ENCODE peak calls at places on chromosomes 5 and 9, in seven cellular contexts. D is PC-3, I is PC-9, U is GM23338, M is GM23248, H is neural progenitor cell, Y is SK-N-SH. S is an unnamed sample. For H3F3A, the result is how much of the 10 kb centered on the place peaks cover.

GRCh38 chr9:130785940-130786500 is 49.0 kb upstream of the ABL1 start:
- DNase-seq in D (no peak), I (no peak), U (no peak), M (no peak), H (no peak), Y (peak), S (no peak)

GRCh38 chr9:22159590-22159989 is 150.5 kb upstream of the CDKN2B start:
- DNase-seq in D (no peak), I (no peak), U (no peak), M (no peak), H (no peak), Y (no peak), S (no peak)

GRCh38 chr9:76618762-76619161 is 145.5 kb upstream of the PCA3 start:
- DNase-seq in D (no peak), I (no peak), U (no peak), M (peak), H (no peak), Y (no peak), S (no peak)

GRCh38 chr5:142095651-142096330 is 12.8 kb upstream of the NDFIP1 start:
- DNase-seq in D (no peak), I (peak), U (no peak), M (peak), H (no peak), Y (no peak), S (no peak)

GRCh38 chr5:154477382-154478223 is 424 bp downstream of the HAND1 start:
- DNase-seq in D (no peak), I (no peak), U (peak), M (peak), H (peak), Y (no peak), S (no peak)

GRCh38 chr5:148924817-148925216 is 98.4 kb downstream of the ADRB2 start:
- DNase-seq in D (peak), I (peak), U (no peak), M (no peak), H (no peak), Y (no peak), S (no peak)

GRCh38 chr9:12958279-12958678 is 183.5 kb downstream of the LURAP1L start:
- DNase-seq in D (no peak), I (no peak), U (peak), M (no peak), H (no peak), Y (no peak), S (no peak)

GRCh38 chr5:91296691-91297143 is 86.4 kb downstream of the ARRDC3 start:
- DNase-seq in D (no peak), I (peak), U (no peak), M (peak), H (no peak), Y (no peak), S (no peak)

GRCh38 chr9:130078547-130078946 is 24.8 kb downstream of the GPR107 start:
- DNase-seq in D (no peak), I (no peak), U (no peak), M (no peak), H (no peak), Y (no peak), S (no peak)

GRCh38 chr5:2212481-2212880 is 329.8 kb upstream of the IRX4 start:
- DNase-seq in D (no peak), I (no peak), U (no peak), M (no peak), H (no peak), Y (no peak), S (no peak)

GRCh38 chr9:107942870-107943269 is 453.3 kb upstream of the KLF4 start:
- DNase-seq in D (peak), I (no peak), U (peak), M (no peak), H (no peak), Y (no peak), S (no peak)

GRCh38 chr5:163383754-163384153 is 53.6 kb upstream of the CCNG1 start:
- DNase-seq in D (no peak), I (no peak), U (no peak), M (no peak), H (no peak), Y (no peak), S (no peak)

GRCh38 chr5:36908544-36909260 is 32.1 kb downstream of the NIPBL start:
- DNase-seq in D (no peak), I (no peak), U (no peak), M (no peak), H (no peak), Y (no peak), S (peak)

GRCh38 chr5:126937796-126938195 is 92.6 kb downstream of the MARCHF3 start:
- DNase-seq in D (no peak), I (no peak), U (no peak), M (peak), H (no peak), Y (no peak), S (no peak)

GRCh38 chr5:88555658-88556057 is 287.0 kb upstream of the TMEM161B start:
- DNase-seq in D (no peak), I (no peak), U (peak), M (no peak), H (peak), Y (no peak), S (peak)

GRCh38 chr9:101462558-101462957 is 27.0 kb upstream of the ALDOB start:
- DNase-seq in D (no peak), I (no peak), U (peak), M (no peak), H (peak), Y (no peak), S (no peak)

GRCh38 chr5:31537856-31538255 is 5.8 kb downstream of the C5orf22 start:
- DNase-seq in D (no peak), I (no peak), U (no peak), M (no peak), H (no peak), Y (no peak), S (no peak)

GRCh38 chr5:120767171-120767820 is 303.2 kb downstream of the PRR16 start:
- DNase-seq in D (peak), I (no peak), U (no peak), M (peak), H (no peak), Y (no peak), S (no peak)

GRCh38 chr5:151745071-151745705 is 13.2 kb downstream of the ATOX1 start:
- DNase-seq in D (peak), I (peak), U (no peak), M (peak), H (no peak), Y (no peak), S (no peak)

GRCh38 chr5:126189862-126190261 is 233.3 kb upstream of the GRAMD2B start:
- DNase-seq in D (no peak), I (no peak), U (peak), M (no peak), H (peak), Y (no peak), S (no peak)

GRCh38 chr9:98552306-98552705 is 156.4 kb downstream of the GABBR2 start:
- DNase-seq in D (peak), I (peak), U (no peak), M (peak), H (peak), Y (no peak), S (no peak)

GRCh38 chr5:59835782-59836181 is 57.7 kb downstream of the PDE4D start:
- DNase-seq in D (no peak), I (no peak), U (no peak), M (no peak), H (no peak), Y (no peak), S (no peak)

GRCh38 chr5:92371171-92371888 is 988.2 kb upstream of the ARRDC3 start:
- DNase-seq in D (no peak), I (no peak), U (peak), M (no peak), H (no peak), Y (no peak), S (no peak)

GRCh38 chr5:156799171-156799570 is 50.9 kb upstream of the PPP1R2B start:
- DNase-seq in D (no peak), I (no peak), U (no peak), M (no peak), H (no peak), Y (no peak), S (no peak)

GRCh38 chr9:9174358-9174757 is 1374.8 kb upstream of the DMAC1 start:
- DNase-seq in D (no peak), I (no peak), U (no peak), M (no peak), H (no peak), Y (no peak), S (no peak)

GRCh38 chr5:179621551-179621971 is 1.9 kb downstream of the HNRNPH1 start:
- DNase-seq in D (no peak), I (no peak), U (no peak), M (no peak), H (no peak), Y (no peak), S (peak)
- H3F3A ChIP-seq in D (under half), I (half or more), U (half or more), M (half or more), H (half or more), Y (half or more), S (half or more)

DNA sequence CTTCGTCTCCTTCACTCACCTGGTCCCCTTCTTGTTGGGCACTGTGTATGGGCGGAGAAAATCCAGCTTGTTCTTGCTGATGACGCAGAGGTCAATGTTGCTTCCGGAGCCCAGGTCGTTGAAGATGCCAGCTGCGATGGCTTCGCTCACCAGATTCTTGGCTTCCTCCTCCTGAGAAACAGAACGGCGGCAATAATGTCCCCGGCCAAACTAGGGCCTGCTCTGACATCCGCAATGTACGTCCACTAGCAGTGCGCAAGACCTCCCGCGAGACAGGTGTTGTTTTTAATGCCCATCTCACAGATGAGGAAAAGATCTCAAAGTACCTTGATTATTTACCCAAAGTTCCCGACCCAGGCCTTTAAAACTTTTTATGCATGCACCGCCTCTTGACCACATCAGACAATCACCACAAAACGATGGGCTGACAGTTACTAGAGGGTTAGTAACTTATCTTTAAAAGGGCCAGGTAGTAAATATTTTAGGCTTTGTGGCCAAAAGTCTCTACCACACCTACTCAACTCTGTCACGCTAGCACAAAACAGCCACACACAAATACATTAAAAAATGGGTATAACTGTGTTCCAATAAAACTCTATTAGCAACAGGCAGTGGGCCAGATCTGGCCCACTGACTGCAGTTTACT is 58.4 kb downstream of the PSMB7 start:
- DNase-seq in D (no peak), I (no peak), U (no peak), M (no peak), H (no peak), Y (no peak), S (no peak)
- H3F3A ChIP-seq in D (under half), I (under half), U (under half), M (under half), H (under half), Y (under half), S (under half)

GRCh38 chr5:131386779-131387178 is 122.9 kb downstream of the CDC42SE2 start:
- DNase-seq in D (peak), I (no peak), U (peak), M (no peak), H (no peak), Y (no peak), S (no peak)

GRCh38 chr5:131387236-131387635 is 123.4 kb downstream of the CDC42SE2 start:
- DNase-seq in D (no peak), I (no peak), U (no peak), M (no peak), H (no peak), Y (no peak), S (no peak)

GRCh38 chr5:131392461-131393095 is 128.7 kb downstream of the CDC42SE2 start:
- DNase-seq in D (no peak), I (no peak), U (no peak), M (no peak), H (no peak), Y (no peak), S (no peak)

GRCh38 chr5:131389096-131389868 is 125.4 kb downstream of the CDC42SE2 start:
- DNase-seq in D (no peak), I (no peak), U (no peak), M (no peak), H (no peak), Y (no peak), S (no peak)

DNA sequence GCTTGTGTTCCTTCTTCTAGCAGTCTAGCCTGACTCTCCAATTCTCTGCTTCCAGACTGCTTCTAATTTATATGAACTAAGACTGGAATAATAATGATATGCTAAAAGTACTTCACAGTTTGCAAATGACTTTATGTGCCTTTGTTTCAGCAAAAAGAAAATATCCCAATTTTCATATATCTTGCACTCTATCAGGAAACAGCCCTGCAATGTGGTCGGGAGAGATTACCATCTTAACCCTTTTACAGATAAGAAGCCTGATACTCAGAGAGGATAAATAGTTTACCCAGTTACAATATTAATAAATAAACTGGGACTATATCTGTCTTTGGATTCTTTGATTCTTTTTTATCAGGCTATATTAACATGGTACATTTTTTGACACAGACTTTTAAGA is 126.0 kb downstream of the CDC42SE2 start:
- DNase-seq in D (no peak), I (no peak), U (no peak), M (no peak), H (no peak), Y (no peak), S (no peak)
- H3F3A ChIP-seq in D (under half), I (under half), U (under half), M (under half), H (under half), Y (under half), S (under half)

GRCh38 chr9:123346826-123347225 is 9.2 kb upstream of the CRB2 start:
- DNase-seq in D (no peak), I (no peak), U (no peak), M (no peak), H (no peak), Y (no peak), S (no peak)

GRCh38 chr9:123344273-123345096 is 11.5 kb upstream of the CRB2 start:
- DNase-seq in D (no peak), I (no peak), U (no peak), M (no peak), H (no peak), Y (no peak), S (no peak)

GRCh38 chr9:123346026-123346425 is 10.0 kb upstream of the CRB2 start:
- DNase-seq in D (no peak), I (no peak), U (no peak), M (no peak), H (no peak), Y (no peak), S (no peak)

GRCh38 chr9:123342247-123342646 is 13.8 kb upstream of the CRB2 start:
- DNase-seq in D (no peak), I (no peak), U (no peak), M (no peak), H (no peak), Y (no peak), S (no peak)

GRCh38 chr9:123343428-123344272 is 12.3 kb upstream of the CRB2 start:
- DNase-seq in D (no peak), I (no peak), U (no peak), M (peak), H (no peak), Y (no peak), S (no peak)
- H3F3A ChIP-seq in D (under half), I (under half), U (under half), M (under half), H (under half), Y (under half), S (under half)

GRCh38 chr5:97002983-97003382 is 67.1 kb downstream of the LNPEP start:
- DNase-seq in D (no peak), I (no peak), U (no peak), M (peak), H (no peak), Y (no peak), S (no peak)

GRCh38 chr5:96999856-97000255 is 64.0 kb downstream of the LNPEP start:
- DNase-seq in D (no peak), I (no peak), U (no peak), M (no peak), H (no peak), Y (no peak), S (no peak)

GRCh38 chr5:97000391-97000790 is 64.5 kb downstream of the LNPEP start:
- DNase-seq in D (no peak), I (no peak), U (no peak), M (no peak), H (no peak), Y (no peak), S (no peak)

GRCh38 chr5:97006454-97006853 is 70.6 kb downstream of the LNPEP start:
- DNase-seq in D (peak), I (no peak), U (no peak), M (peak), H (no peak), Y (no peak), S (no peak)

DNA sequence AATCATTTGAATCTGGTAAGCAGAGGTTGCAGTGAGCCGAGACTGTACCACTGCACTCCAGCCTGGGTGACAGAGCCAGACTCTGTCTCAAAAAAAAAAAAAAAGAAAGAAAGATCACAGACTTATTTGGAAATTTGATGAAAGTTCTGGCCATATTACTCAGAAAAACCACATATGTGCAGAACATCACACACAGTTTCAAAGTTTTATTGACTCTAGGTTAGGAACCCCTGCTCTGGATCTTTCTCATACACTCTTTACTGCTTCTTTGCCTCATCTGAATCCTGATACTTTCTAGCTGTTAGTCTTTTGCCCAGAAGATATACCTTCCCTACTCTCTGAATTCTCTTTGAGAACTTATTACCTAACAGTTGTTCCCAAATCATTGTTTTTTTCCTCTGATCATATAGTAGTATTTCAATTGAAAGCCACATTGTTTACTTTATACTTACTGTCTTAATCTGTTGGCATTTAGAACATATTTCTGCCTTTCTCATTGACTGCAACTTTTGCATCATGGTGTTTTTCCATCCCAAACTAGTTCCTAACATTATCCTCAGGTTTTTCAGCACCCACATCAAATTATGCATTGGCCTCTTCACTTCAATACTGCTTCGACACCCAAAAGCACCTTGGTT is 68.7 kb downstream of the LNPEP start:
- DNase-seq in D (no peak), I (no peak), U (no peak), M (no peak), H (no peak), Y (no peak), S (no peak)
- H3F3A ChIP-seq in D (under half), I (under half), U (under half), M (under half), H (under half), Y (under half), S (under half)

DNA sequence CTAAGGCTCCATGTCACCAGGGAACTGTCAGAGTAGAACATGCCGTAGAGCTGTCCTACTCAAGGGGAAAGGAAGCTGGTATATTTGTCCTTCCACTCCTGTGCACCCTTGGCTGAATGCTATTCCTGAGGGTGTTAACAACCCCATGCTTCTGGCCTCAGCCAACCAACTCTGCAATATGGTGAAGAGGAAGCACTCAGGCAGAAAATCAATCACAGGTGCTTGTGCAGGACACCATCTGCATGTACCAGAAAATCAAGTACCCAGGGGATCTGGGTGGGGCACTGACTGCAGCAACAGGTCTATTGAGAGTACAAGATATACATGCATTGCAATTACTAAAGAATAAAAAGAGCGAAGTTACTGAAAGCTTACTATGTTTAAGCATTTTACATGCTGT is 51.4 kb upstream of the NEK6 start:
- DNase-seq in D (no peak), I (no peak), U (no peak), M (no peak), H (no peak), Y (no peak), S (no peak)
- H3F3A ChIP-seq in D (under half), I (under half), U (under half), M (under half), H (under half), Y (under half), S (under half)

DNA sequence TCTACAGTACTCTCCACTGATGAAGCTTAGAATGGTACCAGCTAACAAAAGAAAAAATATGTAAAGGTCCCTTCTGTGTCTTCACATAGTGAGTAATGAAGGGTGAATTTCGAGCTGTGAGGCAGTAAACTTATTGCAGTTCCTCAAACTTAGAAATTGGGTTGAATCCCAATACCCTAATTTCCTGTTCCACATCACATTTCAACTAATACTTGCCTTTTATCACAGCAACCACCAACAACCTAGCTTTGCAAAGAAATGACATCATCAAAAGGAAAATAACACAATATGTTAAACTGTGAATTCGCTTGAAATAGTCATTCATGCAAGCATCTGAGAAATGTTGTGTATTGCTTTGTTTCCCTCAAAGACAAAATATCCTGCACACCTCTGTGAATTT is 9.4 kb upstream of the TNFAIP8 start:
- DNase-seq in D (no peak), I (no peak), U (no peak), M (no peak), H (no peak), Y (no peak), S (no peak)
- H3F3A ChIP-seq in D (under half), I (under half), U (under half), M (under half), H (under half), Y (under half), S (under half)

GRCh38 chr9:33814816-33815215 is 2.1 kb upstream of the UBE2R2 start:
- DNase-seq in D (no peak), I (no peak), U (no peak), M (peak), H (no peak), Y (no peak), S (no peak)
- H3F3A ChIP-seq in D (under half), I (under half), U (under half), M (under half), H (under half), Y (under half), S (under half)

DNA sequence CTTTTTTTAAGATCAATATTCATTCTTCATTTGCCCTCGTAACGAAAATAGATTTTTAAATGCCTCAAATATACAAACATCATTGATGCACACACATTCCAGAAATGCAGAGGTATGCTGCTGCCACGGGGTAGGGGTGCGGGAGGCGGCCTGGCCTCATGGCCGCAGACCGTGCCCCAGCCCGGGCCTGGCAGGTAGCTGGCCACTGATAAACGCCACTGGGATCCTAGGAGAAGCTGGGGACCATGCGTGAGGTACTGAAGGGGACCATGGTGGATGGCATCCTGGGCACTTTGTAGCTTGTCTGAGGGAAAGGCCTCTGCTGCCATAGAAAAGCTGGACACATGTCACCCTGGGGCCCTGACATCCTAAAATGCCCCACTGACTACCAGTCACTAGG is 6.5 kb downstream of the ORM2 start:
- DNase-seq in D (no peak), I (no peak), U (no peak), M (no peak), H (no peak), Y (no peak), S (no peak)
- H3F3A ChIP-seq in D (under half), I (under half), U (under half), M (under half), H (under half), Y (under half), S (under half)